ENCODE peak calls at places on chromosomes 1 and 21, in eight cellular contexts. E is spleen; N is activated CD4-positive, alpha-beta T cell treated with anti-CD3 and anti-CD28 coated beads, Interleukin-2, amount 50 U/mL, for 1 hour; B is NCI-H1092; G is NCI-H2227 treated with DMSO at 0.1 percent for 48 hours; Q is T-cell; K is NCI-H345; Z is substantia nigra. F is an unnamed sample.

GRCh38 chr1:87061742-87062156 is 147.3 kb downstream of the HS2ST1 start:
- DNase-seq in Z (no peak), B (no peak), K (no peak), N (no peak), Q (no peak), E (no peak), G (no peak), F (no peak)

GRCh38 chr21:25563399-25564116 is 43.7 kb downstream of the MRPL39 start:
- DNase-seq in N (no peak), B (no peak), Q (no peak), E (no peak), Z (no peak), G (no peak), K (no peak), F (no peak)

GRCh38 chr1:56710646-56711045 is 65.5 kb downstream of the PRKAA2 start:
- DNase-seq in Z (no peak), E (no peak), Q (no peak), K (no peak), N (no peak), B (no peak), G (no peak), F (no peak)

GRCh38 chr1:32192220-32192948 is 8.0 kb upstream of the CCDC28B start:
- DNase-seq in Q (no peak), G (no peak), E (no peak), K (no peak), Z (no peak), N (no peak), B (no peak), F (no peak)

GRCh38 chr1:21631944-21632887 is 36.9 kb downstream of the RAP1GAP start:
- DNase-seq in N (no peak), B (no peak), K (peak; percentile 23), Z (no peak), E (no peak), Q (no peak), G (no peak), F (no peak)

GRCh38 chr21:35014302-35015044 is 34.6 kb downstream of the RUNX1 start:
- DNase-seq in Z (no peak), Q (no peak), N (no peak), E (no peak), B (no peak), K (no peak), G (no peak), F (no peak)

GRCh38 chr1:27122652-27123051 is 32.3 kb downstream of the SLC9A1 start:
- DNase-seq in K (peak; percentile 55), B (no peak), Q (no peak), N (no peak), G (peak; percentile 31), Z (peak; percentile 67), E (no peak), F (peak; percentile 48)

GRCh38 chr1:208115924-208116614 is 128.1 kb downstream of the PLXNA2 start:
- DNase-seq in N (no peak), Z (no peak), E (no peak), B (no peak), K (no peak), Q (no peak), G (no peak), F (no peak)

GRCh38 chr1:116918714-116919357 is 9.1 kb downstream of the PTGFRN start:
- DNase-seq in G (no peak), Z (no peak), N (no peak), K (no peak), E (no peak), B (no peak), Q (no peak), F (no peak)

GRCh38 chr1:55359611-55360010 is 144.4 kb upstream of the USP24 start:
- DNase-seq in K (no peak), E (no peak), N (no peak), G (no peak), Z (no peak), Q (no peak), B (no peak), F (no peak)

GRCh38 chr1:227900571-227901051 is 47.1 kb downstream of the WNT9A start:
- DNase-seq in K (no peak), Z (no peak), G (no peak), N (no peak), B (no peak), E (peak; percentile 51), Q (no peak), F (no peak)

GRCh38 chr1:16630661-16631247 is 17.4 kb upstream of the NBPF1 start:
- DNase-seq in K (no peak), Z (no peak), Q (no peak), E (peak; percentile 83), B (no peak), G (no peak), N (no peak), F (no peak)

GRCh38 chr1:186421446-186421845 is 39.5 kb downstream of the PDC start:
- DNase-seq in K (no peak), Z (no peak), N (no peak), B (no peak), Q (no peak), E (no peak), G (no peak), F (no peak)

GRCh38 chr1:3067671-3068399 is 1.2 kb upstream of the PRDM16 start:
- DNase-seq in E (peak; percentile 55), Q (no peak), K (no peak), B (no peak), G (no peak), Z (no peak), N (no peak), F (no peak)

GRCh38 chr1:223129229-223129851 is 13.7 kb downstream of the TLR5 start:
- DNase-seq in K (no peak), Q (peak; percentile 21), E (peak; percentile 95), N (peak; percentile 60), B (no peak), Z (peak; percentile 47), G (no peak), F (no peak)

GRCh38 chr1:233443040-233443439 is 115.5 kb downstream of the MAP3K21 start:
- DNase-seq in Z (no peak), N (no peak), Q (no peak), B (no peak), E (no peak), G (no peak), K (no peak), F (peak; percentile 92)

GRCh38 chr21:43361493-43362296 is 65.2 kb downstream of the SIK1 start:
- DNase-seq in Q (peak; percentile 76), N (peak; percentile 53), Z (no peak), E (peak; percentile 87), K (no peak), G (no peak), B (no peak), F (peak; percentile 73)

GRCh38 chr1:66676616-66677298 is 75.5 kb upstream of the DYNLT5 start:
- DNase-seq in Z (no peak), Q (no peak), K (no peak), E (no peak), G (no peak), B (no peak), N (no peak), F (no peak)

GRCh38 chr1:30329263-30329753 is 394.1 kb downstream of the MATN1 start:
- DNase-seq in Q (no peak), K (no peak), N (no peak), B (no peak), E (no peak), G (no peak), Z (no peak), F (no peak)

GRCh38 chr21:27648560-27648959 is 681.7 kb upstream of the ADAMTS5 start:
- DNase-seq in E (no peak), K (no peak), B (no peak), Z (no peak), Q (no peak), N (no peak), G (no peak), F (no peak)

F was measured in NCI-H446.